ENCODE peak calls at places on chromosomes 12 and 14, in nine cellular contexts. Y, E, A, X, Q, V, N, H and S are unnamed samples. For H3K4me1, the result is how much of the 10 kb centered on the place peaks cover.

GRCh38 chr14:53695692-53696091 is 260.9 kb downstream of the BMP4 start:
- DNase-seq in A (no peak), E (no peak), N (no peak), X (no peak), Q (no peak), V (no peak), H (no peak), Y (no peak), S (no peak)

GRCh38 chr12:122067966-122068365 is 10.6 kb upstream of the MLXIP start:
- DNase-seq in V (peak), X (no peak), E (peak), A (no peak), Y (no peak), Q (peak), N (no peak), H (no peak), S (no peak)

GRCh38 chr12:58502857-58503256 is 417.4 kb downstream of the LRIG3 start:
- DNase-seq in Y (no peak), E (no peak), N (no peak), Q (no peak), X (no peak), V (no peak), A (no peak), H (no peak), S (no peak)

GRCh38 chr14:64990291-64990690 is 3.6 kb downstream of the FNTB start:
- DNase-seq in Q (no peak), H (no peak), A (no peak), Y (no peak), E (no peak), N (no peak), X (no peak), V (no peak), S (no peak)

GRCh38 chr14:37559386-37559785 is 35.7 kb downstream of the FOXA1 start:
- DNase-seq in H (no peak), X (no peak), V (no peak), A (no peak), Y (no peak), E (peak), Q (no peak), N (no peak), S (peak)

GRCh38 chr12:990308-990648 is 745 bp upstream of the ERC1 start:
- DNase-seq in H (peak), V (peak), Y (peak), A (peak), N (peak), X (peak), Q (peak), E (peak), S (peak)

GRCh38 chr12:6266431-6267006 is 44.0 kb upstream of the PLEKHG6 start:
- DNase-seq in Y (no peak), E (no peak), V (no peak), X (no peak), Q (no peak), N (no peak), A (peak), H (no peak), S (no peak)

GRCh38 chr14:73768107-73768506 is 53.9 kb upstream of the PNMA1 start:
- DNase-seq in H (no peak), Y (no peak), X (no peak), N (no peak), A (no peak), Q (no peak), E (no peak), V (no peak), S (no peak)

GRCh38 chr12:30613119-30613830 is 82.4 kb downstream of the IPO8 start:
- DNase-seq in Q (no peak), Y (no peak), E (peak), V (no peak), N (no peak), H (no peak), A (peak), X (no peak), S (no peak)

GRCh38 chr12:109738209-109738608 is 24.6 kb downstream of the FAM222A start:
- DNase-seq in H (no peak), Q (peak), Y (peak), X (no peak), E (no peak), N (no peak), V (no peak), A (no peak), S (no peak)

GRCh38 chr14:72430457-72430856 is 463.4 kb downstream of the DPF3 start:
- DNase-seq in Y (no peak), Q (no peak), E (no peak), H (no peak), A (no peak), V (no peak), N (no peak), X (no peak), S (no peak)

GRCh38 chr14:104383931-104384775 is 195.4 kb upstream of the C14orf180 start:
- DNase-seq in H (no peak), V (no peak), X (peak), Q (peak), E (no peak), A (no peak), N (no peak), Y (no peak), S (no peak)

GRCh38 chr14:50260072-50260471 is 28.7 kb upstream of the SOS2 start:
- DNase-seq in N (no peak), Y (no peak), E (no peak), A (no peak), X (no peak), Q (no peak), V (no peak), H (no peak), S (peak)

GRCh38 chr12:11922361-11922760 is 148.4 kb upstream of the BCL2L14 start:
- DNase-seq in X (no peak), Y (no peak), H (no peak), A (no peak), V (no peak), N (no peak), E (no peak), Q (no peak), S (no peak)

GRCh38 chr12:13340149-13340548 is 143.6 kb downstream of the EMP1 start:
- DNase-seq in N (no peak), X (no peak), V (no peak), Y (no peak), Q (no peak), H (no peak), E (no peak), A (no peak), S (no peak)

GRCh38 chr12:54784115-54784514 is 70.2 kb upstream of the MUCL1 start:
- DNase-seq in X (no peak), A (no peak), Y (no peak), H (no peak), V (no peak), N (no peak), Q (no peak), E (no peak), S (no peak)

GRCh38 chr12:92608418-92609091 is 94.2 kb upstream of the PLEKHG7 start:
- DNase-seq in E (peak), H (no peak), Q (no peak), A (no peak), X (no peak), V (no peak), N (peak), Y (no peak), S (peak)

GRCh38 chr14:45051896-45052295 is 32.0 kb upstream of the PRPF39 start:
- DNase-seq in Y (no peak), N (no peak), H (no peak), X (no peak), A (no peak), V (no peak), Q (no peak), E (no peak), S (no peak)

GRCh38 chr12:76013603-76014002 is 18.0 kb downstream of the PHLDA1 start:
- DNase-seq in H (no peak), Y (peak), V (no peak), Q (no peak), X (no peak), A (no peak), E (no peak), N (no peak), S (no peak)

GRCh38 chr14:32711103-32711680 is 227.5 kb upstream of the NPAS3 start:
- DNase-seq in H (no peak), A (peak), X (no peak), E (peak), Q (no peak), V (no peak), Y (peak), N (peak), S (peak)

GRCh38 chr12:47184813-47185212 is 105.1 kb upstream of the AMIGO2 start:
- DNase-seq in Q (no peak), N (no peak), X (no peak), V (no peak), A (no peak), E (no peak), H (no peak), Y (no peak), S (no peak)

GRCh38 chr14:58833634-58834378 is 196.0 kb downstream of the DACT1 start:
- DNase-seq in V (no peak), H (no peak), N (no peak), Q (no peak), Y (no peak), A (no peak), E (no peak), X (no peak), S (no peak)

GRCh38 chr14:90332271-90332584 is 487 bp upstream of the NRDE2 start:
- DNase-seq in E (no peak), N (no peak), Q (no peak), X (no peak), A (no peak), Y (no peak), V (no peak), H (no peak), S (no peak)

GRCh38 chr12:93163260-93164036 is 214.3 kb upstream of the NUDT4 start:
- DNase-seq in Q (no peak), Y (no peak), X (no peak), H (no peak), A (peak), V (no peak), E (no peak), N (no peak), S (no peak)

GRCh38 chr12:84508943-84509342 is 403.7 kb downstream of the SLC6A15 start:
- DNase-seq in A (no peak), H (peak), V (no peak), Y (no peak), E (peak), Q (peak), N (no peak), X (peak), S (no peak)

GRCh38 chr12:63747553-63747952 is 32.2 kb upstream of the RXYLT1 start:
- DNase-seq in V (no peak), H (no peak), X (no peak), A (no peak), Q (no peak), Y (no peak), N (no peak), E (no peak), S (no peak)

GRCh38 chr12:53063708-53064612 is 14.1 kb downstream of the TNS2 start:
- DNase-seq in N (no peak), E (peak), X (peak), V (peak), Y (peak), A (no peak), Q (peak), H (peak), S (no peak)

GRCh38 chr12:124686885-124687694 is 119.7 kb upstream of the NCOR2 start:
- DNase-seq in E (no peak), H (no peak), N (no peak), X (no peak), A (no peak), V (no peak), Q (no peak), Y (no peak), S (no peak)
- H3K4me1 ChIP-seq in E (under half), H (under half), N (under half), X (under half), A (under half), V (under half), Q (under half), Y (under half), S (under half)

GRCh38 chr14:105484069-105484996 is 2.4 kb upstream of the CRIP1 start:
- DNase-seq in Y (no peak), A (peak), X (peak), E (peak), H (peak), Q (no peak), V (peak), N (no peak), S (no peak)
- H3K4me1 ChIP-seq in Y (under half), A (under half), X (half or more), E (half or more), H (under half), Q (under half), V (half or more), N (half or more), S (under half)

GRCh38 chr14:61560323-61560722 is 135.0 kb upstream of the HIF1A start:
- DNase-seq in E (peak), H (no peak), Q (no peak), Y (no peak), X (no peak), V (no peak), N (no peak), A (no peak), S (no peak)
- H3K4me1 ChIP-seq in E (under half), H (under half), Q (under half), Y (under half), X (under half), V (under half), N (half or more), A (half or more), S (under half)

GRCh38 chr12:88570103-88570502 is 10.2 kb downstream of the KITLG start:
- DNase-seq in V (no peak), H (no peak), N (no peak), Y (peak), X (no peak), A (no peak), Q (no peak), E (peak), S (no peak)

GRCh38 chr12:88575361-88575959 is 4.8 kb downstream of the KITLG start:
- DNase-seq in N (no peak), H (no peak), Q (no peak), V (no peak), E (no peak), Y (no peak), X (no peak), A (no peak), S (no peak)

GRCh38 chr12:88571543-88571942 is 8.7 kb downstream of the KITLG start:
- DNase-seq in H (no peak), E (no peak), A (no peak), X (no peak), N (no peak), V (no peak), Y (no peak), Q (no peak), S (no peak)

GRCh38 chr12:88574278-88574677 is 6.0 kb downstream of the KITLG start:
- DNase-seq in V (no peak), A (no peak), Q (peak), N (no peak), E (no peak), X (no peak), Y (no peak), H (no peak), S (no peak)

GRCh38 chr12:88572785-88573565 is 7.3 kb downstream of the KITLG start:
- DNase-seq in A (no peak), N (no peak), X (no peak), H (no peak), Q (no peak), V (no peak), Y (no peak), E (no peak), S (peak)
- H3K4me1 ChIP-seq in A (under half), N (half or more), X (under half), H (under half), Q (under half), V (under half), Y (under half), E (under half), S (half or more)

DNA sequence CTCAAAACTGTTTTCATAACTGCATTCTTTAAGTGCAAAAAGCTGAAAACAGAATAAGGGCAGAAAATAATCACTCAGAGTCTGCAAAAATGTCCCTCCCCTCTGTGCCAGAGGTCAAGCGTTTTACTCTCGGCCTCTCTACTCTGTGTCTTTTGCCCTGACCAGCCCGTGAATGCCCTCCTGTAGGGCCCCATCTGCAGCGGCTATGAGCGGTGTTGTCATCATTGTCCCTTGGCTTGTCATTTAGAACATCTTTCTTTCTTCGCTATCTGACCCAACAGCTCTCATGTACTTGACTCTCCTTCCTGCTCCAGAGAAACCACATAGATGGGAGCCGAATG is 21.7 kb downstream of the ELK3 start:
- DNase-seq in V (no peak), Q (no peak), A (no peak), E (no peak), Y (peak), H (no peak), X (no peak), N (no peak), S (no peak)
- H3K4me1 ChIP-seq in V (under half), Q (under half), A (under half), E (under half), Y (under half), H (under half), X (under half), N (half or more), S (under half)

GRCh38 chr12:19447386-19447785 is 8.1 kb downstream of the AEBP2 start:
- DNase-seq in Q (no peak), A (no peak), N (no peak), X (no peak), Y (no peak), V (no peak), E (no peak), H (no peak), S (no peak)
- H3K4me1 ChIP-seq in Q (under half), A (under half), N (under half), X (under half), Y (under half), V (under half), E (under half), H (under half), S (half or more)

GRCh38 chr14:102182901-102183619 is 43.4 kb downstream of the WDR20 start:
- DNase-seq in H (no peak), N (no peak), A (no peak), V (no peak), E (peak), Q (peak), Y (no peak), X (no peak), S (no peak)
- H3K4me1 ChIP-seq in H (under half), N (half or more), A (under half), V (under half), E (under half), Q (under half), Y (under half), X (under half), S (under half)

DNA sequence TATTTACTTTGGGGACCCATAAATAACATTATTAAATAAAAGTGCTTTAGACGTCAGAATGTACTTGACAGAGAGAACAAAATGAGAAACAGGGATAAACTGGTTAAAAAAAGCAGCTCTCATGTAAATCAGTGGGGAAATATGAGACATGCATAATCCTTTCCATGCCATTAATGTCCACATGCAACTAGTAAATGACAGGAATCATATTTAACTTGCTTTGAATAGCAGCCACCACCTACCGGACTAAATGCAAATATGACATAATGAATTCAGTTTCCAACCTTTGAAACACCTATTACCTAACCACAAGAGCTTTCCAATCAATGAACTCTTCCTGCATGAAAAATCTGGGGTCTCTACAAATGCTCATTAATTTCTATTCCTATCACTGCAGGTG is 19.6 kb downstream of the FGD6 start:
- DNase-seq in N (no peak), Y (no peak), A (no peak), E (no peak), V (no peak), Q (no peak), H (no peak), X (no peak), S (no peak)
- H3K4me1 ChIP-seq in N (half or more), Y (under half), A (under half), E (under half), V (under half), Q (under half), H (under half), X (under half), S (under half)

GRCh38 chr12:70254846-70255245 is 11.6 kb downstream of the CNOT2 start:
- DNase-seq in A (no peak), Y (no peak), H (no peak), E (no peak), V (no peak), Q (no peak), X (no peak), N (no peak), S (no peak)

GRCh38 chr12:70255311-70255710 is 12.1 kb downstream of the CNOT2 start:
- DNase-seq in E (peak), X (no peak), N (no peak), V (no peak), H (no peak), Y (no peak), A (no peak), Q (no peak), S (no peak)

GRCh38 chr12:70252832-70253231 is 9.6 kb downstream of the CNOT2 start:
- DNase-seq in H (no peak), V (no peak), N (no peak), Y (no peak), X (no peak), A (no peak), Q (no peak), E (no peak), S (no peak)

GRCh38 chr12:70251226-70251625 is 8.0 kb downstream of the CNOT2 start:
- DNase-seq in A (no peak), Q (no peak), N (no peak), X (no peak), V (no peak), H (no peak), E (no peak), Y (no peak), S (peak)

GRCh38 chr12:70254225-70254624 is 11.0 kb downstream of the CNOT2 start:
- DNase-seq in N (no peak), H (no peak), E (no peak), A (no peak), X (no peak), V (no peak), Q (no peak), Y (no peak), S (no peak)
- H3K4me1 ChIP-seq in N (under half), H (under half), E (under half), A (under half), X (under half), V (under half), Q (under half), Y (under half), S (half or more)

GRCh38 chr12:116261525-116262100 is 15.9 kb downstream of the MED13L start:
- DNase-seq in H (no peak), V (no peak), E (no peak), Q (no peak), N (no peak), X (no peak), A (no peak), Y (no peak), S (no peak)
- H3K4me1 ChIP-seq in H (under half), V (under half), E (under half), Q (under half), N (half or more), X (half or more), A (under half), Y (under half), S (under half)